ENCODE peak calls at places on chromosomes 11 and 22, in five cellular contexts. H, R, P, N and O are unnamed samples.

GRCh38 chr11:113168358-113168757 is 146.0 kb upstream of the TTC12 start:
- DNase-seq in H (no peak), P (no peak), N (no peak), R (no peak), O (no peak)

GRCh38 chr11:130122141-130122575 is 37.4 kb upstream of the ST14 start:
- DNase-seq in P (no peak), N (no peak), R (peak; percentile 21), H (no peak), O (no peak)

GRCh38 chr11:99316761-99317475 is 296.2 kb downstream of the CNTN5 start:
- DNase-seq in P (no peak), H (no peak), R (no peak), N (no peak), O (no peak)

GRCh38 chr11:134643115-134643514 is 231.1 kb upstream of the B3GAT1 start:
- DNase-seq in R (no peak), N (no peak), P (no peak), H (no peak), O (no peak)

GRCh38 chr11:297666-298405 is 1.5 kb downstream of the IFITM5 start:
- DNase-seq in P (no peak), N (no peak), H (no peak), R (no peak), O (no peak)

GRCh38 chr22:27405672-27406388 is 395.7 kb downstream of the MN1 start:
- DNase-seq in P (peak; percentile 73), N (no peak), R (peak; percentile 68), H (no peak), O (peak; percentile 56)

GRCh38 chr11:120034881-120035620 is 102.9 kb downstream of the TRIM29 start:
- DNase-seq in R (no peak), N (no peak), P (no peak), H (no peak), O (no peak)

GRCh38 chr11:61053198-61053597 is 49.1 kb upstream of the CD5 start:
- DNase-seq in P (no peak), R (no peak), H (no peak), N (no peak), O (no peak)

GRCh38 chr11:64713031-64713780 is 9.8 kb downstream of the NRXN2 start:
- DNase-seq in N (no peak), P (peak; percentile 46), R (no peak), H (no peak), O (peak; percentile 36)

GRCh38 chr11:33001281-33001680 is 14.4 kb upstream of the DEPDC7 start:
- DNase-seq in N (no peak), H (no peak), P (no peak), R (no peak), O (no peak)

GRCh38 chr11:118102721-118103261 is 16.0 kb upstream of the SMIM35 start:
- DNase-seq in H (no peak), P (no peak), R (no peak), N (no peak), O (no peak)

GRCh38 chr22:46453006-46453828 is 84.2 kb downstream of the CELSR1 start:
- DNase-seq in N (no peak), H (no peak), P (peak; percentile 85), R (no peak), O (peak; percentile 71)

GRCh38 chr11:6481012-6481923 is at the start of the genes ARFIP2 and TIMM10B:
- DNase-seq in H (peak; percentile 100), P (peak; percentile 99), N (peak; percentile 92), R (peak; percentile 97), O (peak; percentile 97)

GRCh38 chr11:62546244-62546936 is at the start of gene AHNAK:
- DNase-seq in P (peak; percentile 87), R (peak; percentile 75), H (peak; percentile 58), N (no peak), O (peak; percentile 62)

GRCh38 chr22:37020192-37020479 is 594 bp downstream of the MPST start:
- DNase-seq in H (no peak), P (peak; percentile 58), R (peak; percentile 41), N (no peak), O (peak; percentile 39)

GRCh38 chr11:78586452-78587046 is 11.9 kb upstream of the NARS2 start:
- DNase-seq in R (peak; percentile 62), P (no peak), N (no peak), H (no peak), O (no peak)

GRCh38 chr11:35615911-35616900 is 2.1 kb upstream of the FJX1 start:
- DNase-seq in N (no peak), R (peak; percentile 69), H (peak; percentile 40), P (no peak), O (peak; percentile 57)

GRCh38 chr11:71371674-71372069 is 76.5 kb downstream of the DHCR7 start:
- DNase-seq in R (no peak), N (no peak), H (no peak), P (no peak), O (no peak)

GRCh38 chr22:47933226-47933625 is 1170.8 kb downstream of the TBC1D22A start:
- DNase-seq in N (no peak), H (no peak), P (no peak), R (no peak), O (no peak)

GRCh38 chr22:41365425-41365824 is 16.3 kb upstream of the TEF start:
- DNase-seq in R (no peak), H (no peak), N (no peak), P (no peak), O (no peak)

GRCh38 chr22:41367680-41368542 is 13.8 kb upstream of the TEF start:
- DNase-seq in N (no peak), H (peak; percentile 76), P (peak; percentile 49), R (no peak), O (no peak)

GRCh38 chr22:41366323-41367014 is 15.3 kb upstream of the TEF start:
- DNase-seq in N (no peak), P (no peak), H (no peak), R (no peak), O (no peak)

GRCh38 chr22:41368543-41368817 is 13.3 kb upstream of the TEF start:
- DNase-seq in H (no peak), R (no peak), P (no peak), N (no peak), O (no peak)

GRCh38 chr22:41367039-41367679 is 14.6 kb upstream of the TEF start:
- DNase-seq in R (peak; percentile 71), N (no peak), H (peak; percentile 98), P (peak; percentile 98), O (peak; percentile 85)
- TF ChIP-seq CTCF in R (peak; percentile 37), N (no peak), H (peak; percentile 62), P (no peak), O (peak; percentile 49)

GRCh38 chr22:44358723-44359440 is 46.1 kb upstream of the SHISAL1 start:
- DNase-seq in P (no peak), H (no peak), N (no peak), R (no peak), O (no peak)

GRCh38 chr22:44360686-44361381 is 48.1 kb upstream of the SHISAL1 start:
- DNase-seq in R (peak; percentile 94), H (no peak), P (peak; percentile 78), N (no peak), O (peak; percentile 73)

GRCh38 chr22:44361391-44362126 is 48.8 kb upstream of the SHISAL1 start:
- DNase-seq in N (no peak), H (no peak), R (peak; percentile 78), P (no peak), O (peak; percentile 38)

GRCh38 chr22:44359496-44360110 is 46.9 kb upstream of the SHISAL1 start:
- DNase-seq in P (no peak), H (no peak), N (no peak), R (no peak), O (no peak)

DNA sequence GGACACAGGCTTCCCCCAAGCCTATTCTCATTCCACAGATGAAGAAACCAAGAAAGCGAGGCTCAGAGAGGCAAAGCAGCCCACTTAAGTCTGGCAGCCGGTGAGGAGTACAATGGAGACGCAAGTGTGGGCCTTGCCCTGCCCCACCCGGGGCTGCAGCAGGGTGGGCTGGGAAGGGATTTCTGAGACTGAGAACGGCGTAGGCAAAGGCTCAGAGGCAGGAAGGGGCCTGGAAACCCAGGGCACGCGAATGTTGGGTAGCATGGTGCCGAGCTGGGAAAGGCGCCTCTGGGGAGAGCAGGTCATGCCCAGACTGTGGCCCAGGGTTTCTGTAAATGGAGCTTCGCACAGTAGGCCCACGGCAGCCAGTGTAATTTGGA is 47.5 kb upstream of the SHISAL1 start:
- DNase-seq in N (no peak), P (no peak), R (no peak), H (no peak), O (no peak)
- H3K27ac ChIP-seq in N (peak overlapping the region; percentile 82), P (peak overlapping the region; percentile 77), R (peak overlapping the region; percentile 100), H (no peak overlapping the region), O (peak overlapping the region; percentile 100)

DNA sequence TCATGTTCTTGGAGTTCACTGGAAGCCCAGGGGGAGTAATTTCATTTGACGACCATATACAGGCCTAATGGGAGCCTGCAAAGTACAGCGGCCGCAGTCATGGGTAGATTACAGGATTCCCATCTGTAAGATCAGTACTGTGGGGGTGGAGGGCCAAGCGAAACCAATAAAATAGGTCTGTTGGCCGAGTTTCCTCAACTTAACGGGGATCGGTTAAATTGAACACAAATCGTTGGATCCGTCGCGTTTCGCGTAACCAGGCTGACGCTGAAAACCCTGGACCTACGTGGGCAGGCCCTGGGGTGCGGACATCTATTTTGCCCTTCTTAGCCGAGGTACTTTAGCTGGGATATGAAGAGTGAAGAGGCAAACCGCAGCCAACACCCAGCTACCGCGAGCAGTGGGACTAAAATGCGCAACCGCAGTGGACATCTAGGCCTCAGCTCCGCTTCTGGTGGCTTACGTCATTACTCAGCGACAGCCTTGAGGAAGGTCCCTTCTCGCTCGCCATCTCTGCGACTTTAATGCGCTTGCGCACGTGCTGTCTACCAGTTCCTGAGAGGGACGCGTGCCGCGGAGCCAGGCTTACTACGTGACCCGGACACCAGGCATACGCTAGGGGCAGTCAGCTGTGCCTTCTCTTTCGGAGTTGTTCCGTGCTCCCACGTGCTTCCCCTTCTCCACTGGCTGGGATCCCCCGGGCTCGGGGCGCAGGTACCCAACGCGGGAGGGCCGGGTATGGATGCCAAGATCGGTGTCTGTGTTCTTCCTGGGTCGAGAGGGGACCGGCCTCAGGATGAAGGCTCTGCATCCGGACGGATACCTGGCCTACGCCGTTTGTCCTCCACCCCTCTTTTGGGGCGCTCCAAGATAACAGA is at the start of gene NAT10:
- DNase-seq in N (peak; percentile 87), H (peak; percentile 93), P (peak; percentile 98), R (peak; percentile 98), O (peak; percentile 94)
- TF ChIP-seq CTCF in N (no peak), H (peak; percentile 49), P (no peak), R (no peak), O (no peak)

GRCh38 chr11:12158926-12159325 is 48.5 kb downstream of the MICAL2 start:
- DNase-seq in P (no peak), H (no peak), N (no peak), R (no peak), O (no peak)
- H3K27ac ChIP-seq in P (peak overlapping the region; percentile 85), H (peak overlapping the region; percentile 73), N (peak overlapping the region; percentile 90), R (peak overlapping the region; percentile 48), O (peak overlapping the region; percentile 52)

GRCh38 chr22:17198188-17199130 is 20.8 kb downstream of the ADA2 start:
- DNase-seq in R (no peak), P (no peak), H (peak; percentile 32), N (no peak), O (no peak)

GRCh38 chr22:17199131-17199731 is 20.0 kb downstream of the ADA2 start:
- DNase-seq in H (peak; percentile 38), R (no peak), N (no peak), P (no peak), O (no peak)

GRCh38 chr22:17205432-17205831 is 13.8 kb downstream of the ADA2 start:
- DNase-seq in N (no peak), P (no peak), H (no peak), R (no peak), O (no peak)

GRCh38 chr22:17201285-17201945 is 17.8 kb downstream of the ADA2 start:
- DNase-seq in N (no peak), P (no peak), H (no peak), R (peak; percentile 21), O (no peak)
- TF ChIP-seq CTCF in N (no peak), P (no peak), H (peak; percentile 46), R (peak; percentile 38), O (no peak)